ENCODE peak calls at places on chromosome 22, in six cellular contexts. Q is bronchial epithelial cell, B is transverse colon, E is GM06990, K is brain microvascular endothelial cell, O is lung. Y is an unnamed sample.

GRCh38 chr22:46074771-46075551 is 75.4 kb upstream of the PPARA start:
- DNase-seq in K (no peak), B (peak), Q (no peak), E (no peak), O (no peak), Y (peak)

GRCh38 chr22:17140826-17141771 is 18.0 kb downstream of the HDHD5 start:
- DNase-seq in B (no peak), K (no peak), E (no peak), O (no peak), Q (no peak), Y (no peak)

GRCh38 chr22:30940655-30941362 is 27.8 kb downstream of the MORC2 start:
- DNase-seq in Q (no peak), K (no peak), B (no peak), E (no peak), O (no peak), Y (no peak)

GRCh38 chr22:17172172-17172833 is 13.2 kb upstream of the HDHD5 start:
- DNase-seq in E (no peak), K (no peak), Q (no peak), B (no peak), O (peak), Y (peak)

GRCh38 chr22:42780070-42780540 is 59.4 kb upstream of the A4GALT start:
- DNase-seq in B (peak), E (peak), K (peak), O (peak), Q (peak), Y (no peak)

GRCh38 chr22:26592368-26593015 is 2.6 kb upstream of the TPST2 start:
- DNase-seq in B (peak), E (peak), O (no peak), K (no peak), Q (peak), Y (no peak)

GRCh38 chr22:34410111-34410510 is 489.8 kb upstream of the LARGE1 start:
- DNase-seq in Q (no peak), K (no peak), O (no peak), E (no peak), B (no peak), Y (no peak)

GRCh38 chr22:42611076-42611475 is 3.6 kb downstream of the POLDIP3 start:
- DNase-seq in B (no peak), Q (peak), O (no peak), K (no peak), E (no peak), Y (no peak)

GRCh38 chr22:34850010-34850409 is 215.9 kb upstream of the ISX start:
- DNase-seq in Q (no peak), B (no peak), O (no peak), K (no peak), E (no peak), Y (no peak)

GRCh38 chr22:47048123-47049077 is 285.9 kb downstream of the TBC1D22A start:
- DNase-seq in K (no peak), B (no peak), E (no peak), O (no peak), Q (no peak), Y (no peak)

GRCh38 chr22:33971561-33971961 is 51.3 kb upstream of the LARGE1 start:
- DNase-seq in O (no peak), K (no peak), E (no peak), Q (peak), B (no peak), Y (no peak)

GRCh38 chr22:27610863-27611786 is 190.4 kb downstream of the MN1 start:
- DNase-seq in K (no peak), Q (no peak), B (no peak), O (no peak), E (no peak), Y (no peak)

GRCh38 chr22:34760276-34761008 is 305.5 kb upstream of the ISX start:
- DNase-seq in B (no peak), E (no peak), Q (peak), K (no peak), O (no peak), Y (no peak)

DNA sequence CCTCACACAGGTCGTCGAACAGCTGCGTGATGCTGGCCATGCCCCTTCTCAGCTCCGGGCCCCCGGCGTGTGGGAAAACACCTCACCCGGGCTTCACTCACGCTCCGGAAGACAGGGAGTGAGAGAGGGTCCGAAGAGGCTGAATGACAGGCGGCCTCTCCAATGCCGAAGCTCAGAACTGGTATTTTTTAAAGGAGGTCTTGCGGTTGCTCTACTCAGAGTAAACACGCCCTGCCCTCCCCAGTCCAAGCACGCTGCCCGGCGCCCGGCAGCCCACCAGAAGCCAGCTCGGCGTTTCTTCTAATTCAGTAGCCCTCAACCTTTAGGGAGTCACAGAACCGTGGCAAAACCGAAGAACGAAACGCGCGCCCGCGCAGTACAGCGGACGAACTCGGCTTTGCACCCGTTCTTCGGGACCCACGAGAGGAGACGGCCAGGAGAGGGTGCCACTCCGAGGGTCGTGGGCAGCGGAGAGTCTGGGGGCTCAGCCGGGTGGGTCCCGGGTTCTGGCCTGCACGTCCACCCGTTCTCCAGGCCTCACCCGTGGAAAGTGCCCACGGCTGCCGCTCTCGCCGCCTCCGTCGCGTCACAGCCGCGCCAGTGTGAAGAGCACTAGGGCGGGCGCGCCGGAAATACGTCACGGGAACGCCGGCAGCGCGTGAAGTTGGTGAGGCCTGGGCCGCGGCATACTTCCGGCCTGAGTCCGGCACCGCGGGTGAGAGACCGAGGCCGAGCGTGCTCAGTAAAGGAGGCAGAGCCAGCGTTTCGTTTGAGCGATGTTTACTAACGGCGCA is at the start of gene TUBGCP6:
- DNase-seq in Q (peak), E (peak), B (peak), K (peak), O (peak), Y (peak)
- TF ChIP-seq CTCF in Q (peak), E (peak), B (peak), K (peak), O (no peak), Y (peak)

DNA sequence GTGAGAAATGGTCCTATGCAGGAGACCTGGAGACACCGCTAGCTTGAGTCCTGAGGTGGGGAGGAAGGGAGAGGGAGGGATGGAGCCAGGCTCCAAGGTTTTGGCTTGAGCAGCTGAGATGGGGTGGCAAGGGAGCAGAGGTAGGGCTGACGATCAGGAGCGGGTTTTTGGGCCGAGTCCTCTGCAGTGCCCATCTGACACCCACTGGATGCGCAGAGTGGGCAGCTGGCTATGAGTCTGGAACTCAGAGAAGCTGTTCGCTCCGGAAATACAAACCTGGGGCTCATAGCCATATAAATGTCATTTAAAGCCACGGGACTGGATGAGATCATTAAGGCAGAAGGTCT is 450 bp upstream of the MAFF start:
- DNase-seq in E (no peak), K (no peak), O (no peak), Q (no peak), B (no peak), Y (no peak)
- H3K4me3 ChIP-seq in E (peak), K (peak), O (no peak), Q (peak), B (no peak), Y (peak)

GRCh38 chr22:29190915-29191314 is 14.8 kb upstream of the EMID1 start:
- DNase-seq in K (no peak), O (no peak), E (no peak), B (no peak), Q (peak), Y (no peak)

GRCh38 chr22:29195964-29196666 is 9.6 kb upstream of the EMID1 start:
- DNase-seq in O (no peak), B (no peak), E (no peak), Q (no peak), K (no peak), Y (no peak)

GRCh38 chr22:29195118-29195963 is 10.4 kb upstream of the EMID1 start:
- DNase-seq in Q (no peak), K (no peak), E (no peak), O (no peak), B (no peak), Y (no peak)

GRCh38 chr22:29197096-29197495 is 8.6 kb upstream of the EMID1 start:
- DNase-seq in B (no peak), E (no peak), Q (no peak), K (no peak), O (no peak), Y (no peak)

DNA sequence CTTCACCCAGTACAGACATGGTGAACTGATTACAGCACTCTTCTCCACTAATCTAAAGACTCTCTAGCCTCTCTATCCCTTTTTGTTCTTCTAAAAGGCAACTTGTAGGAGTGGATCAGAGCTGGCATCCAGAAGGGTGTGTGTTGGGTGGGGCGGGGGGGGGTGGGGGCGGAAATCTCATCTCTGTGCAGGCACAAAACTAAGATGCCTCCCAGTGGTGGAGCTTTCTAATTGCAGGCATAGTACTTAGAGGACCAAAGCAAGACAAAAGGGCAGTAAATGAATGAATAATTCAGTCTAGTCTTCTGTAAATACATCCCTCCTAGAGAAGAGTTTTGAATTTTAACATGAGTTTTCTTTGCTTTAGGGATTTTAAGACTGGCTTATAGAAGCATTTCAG is 11.4 kb upstream of the EMID1 start:
- DNase-seq in B (no peak), K (no peak), Q (no peak), E (no peak), O (no peak), Y (no peak)
- TF ChIP-seq CTCF in B (no peak), K (no peak), Q (no peak), E (peak), O (no peak), Y (no peak)

DNA sequence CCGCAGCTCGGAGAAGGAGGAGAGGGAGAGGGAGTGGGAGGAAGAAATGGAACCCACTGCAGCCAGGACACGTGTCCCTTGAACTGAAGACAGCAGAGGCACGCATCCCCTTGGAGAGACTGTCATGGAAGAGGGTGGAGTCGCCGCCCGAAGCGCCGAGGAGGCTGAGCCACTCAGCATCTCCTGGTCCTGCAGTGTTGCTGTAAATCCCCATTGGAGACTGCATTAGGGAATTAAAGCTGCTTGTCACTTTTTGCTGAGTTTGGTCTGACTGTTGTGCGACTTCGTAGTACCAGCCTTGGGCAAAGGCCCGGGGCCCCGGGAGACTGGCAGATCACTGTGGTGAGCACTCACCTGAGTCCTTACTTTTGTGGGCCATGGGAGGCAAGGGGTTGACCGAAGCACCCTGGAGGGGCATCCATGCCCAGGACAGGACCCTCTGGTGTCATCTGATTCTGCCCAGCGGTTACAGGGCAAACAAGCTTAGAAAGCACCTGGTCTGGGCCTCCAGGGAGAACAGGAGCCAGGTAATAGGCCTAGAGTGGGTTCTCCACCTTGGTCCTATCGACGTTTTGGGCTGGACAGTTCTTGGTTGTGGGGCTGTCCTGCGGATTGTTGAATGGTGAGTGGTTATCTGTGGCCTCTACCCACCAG is 797 bp downstream of the VPREB1 start:
- DNase-seq in E (no peak), O (no peak), Q (no peak), B (no peak), K (no peak), Y (no peak)
- H3K4me3 ChIP-seq in E (no peak), O (no peak), Q (no peak), B (no peak), K (no peak), Y (no peak)

GRCh38 chr22:25027959-25028840 is 75.7 kb downstream of the KIAA1671 start:
- DNase-seq in E (no peak), Q (no peak), K (peak), B (peak), O (no peak), Y (peak)
- TF ChIP-seq CTCF in E (peak), Q (peak), K (peak), B (peak), O (no peak), Y (peak)

DNA sequence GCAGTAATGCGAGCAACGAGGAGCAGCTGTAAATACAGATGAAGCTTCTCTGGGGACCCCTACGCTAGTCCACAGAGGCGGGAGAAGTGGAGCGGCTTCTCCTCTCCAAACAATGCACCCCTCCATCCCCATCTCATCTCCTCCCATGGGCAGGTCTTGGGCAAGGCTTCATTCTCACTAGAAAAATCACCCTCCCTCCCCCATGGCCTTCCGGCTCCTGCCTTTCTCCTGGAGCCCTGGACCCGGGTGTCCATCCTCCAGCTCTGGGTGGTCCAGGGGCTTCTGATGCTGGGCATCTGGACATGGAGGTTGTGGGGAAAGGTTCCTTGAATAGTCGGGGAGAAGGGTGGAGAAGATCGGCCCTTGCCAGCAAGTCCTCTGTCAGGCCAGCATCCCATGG is 16.3 kb upstream of the RAC2 start:
- DNase-seq in E (no peak), B (no peak), Q (no peak), K (no peak), O (no peak), Y (no peak)
- H3K4me3 ChIP-seq in E (no peak), B (no peak), Q (no peak), K (no peak), O (no peak), Y (no peak)

GRCh38 chr22:39959640-39960447 is at the start of gene TMA7B:
- DNase-seq in K (peak), O (no peak), E (no peak), B (no peak), Q (peak), Y (no peak)
- TF ChIP-seq CTCF in K (peak), O (no peak), E (no peak), B (no peak), Q (peak), Y (peak)

GRCh38 chr22:43890901-43891331 is 897 bp downstream of the PNPLA5 start:
- DNase-seq in B (no peak), E (no peak), O (no peak), Q (no peak), K (no peak), Y (no peak)
- H3K4me3 ChIP-seq in B (no peak), E (no peak), O (no peak), Q (no peak), K (no peak), Y (no peak)

GRCh38 chr22:41021655-41022454 is 70.5 kb upstream of the EP300 start:
- DNase-seq in E (peak), K (no peak), B (peak), O (peak), Q (peak), Y (peak)
- TF ChIP-seq CTCF in E (no peak), K (no peak), B (no peak), O (no peak), Q (peak), Y (peak)